ENCODE peak calls at places on chromosomes 5 and 9, in eight cellular contexts. One of them, this sample, is unnamed.

GRCh38 chr5:10366310-10367297 is 13.1 kb downstream of the MARCHF6 start:
- DNase-seq in heart left ventricle: no peak
- DNase-seq in WTC11: no peak
- DNase-seq in GM23338: no peak
- DNase-seq in psoas muscle: no peak
- DNase-seq in MM.1S: no peak
- DNase-seq in pancreas: no peak
- DNase-seq in endothelial cell: no peak
- DNase-seq in this sample: no peak

GRCh38 chr9:91185193-91185886 is 176.4 kb downstream of the AUH start:
- DNase-seq in heart left ventricle: no peak
- DNase-seq in WTC11: no peak
- DNase-seq in GM23338: no peak
- DNase-seq in psoas muscle: no peak
- DNase-seq in MM.1S: no peak
- DNase-seq in pancreas: no peak
- DNase-seq in endothelial cell: no peak
- DNase-seq in this sample: no peak

GRCh38 chr5:83471405-83472212 is at the start of gene VCAN:
- DNase-seq in heart left ventricle: peak
- DNase-seq in WTC11: peak
- DNase-seq in GM23338: peak
- DNase-seq in psoas muscle: peak
- DNase-seq in MM.1S: no peak
- DNase-seq in pancreas: peak
- DNase-seq in endothelial cell: peak
- DNase-seq in this sample: peak

GRCh38 chr9:129069128-129069824 is 11.6 kb upstream of the DOLPP1 start:
- DNase-seq in heart left ventricle: peak
- DNase-seq in WTC11: no peak
- DNase-seq in GM23338: no peak
- DNase-seq in psoas muscle: peak
- DNase-seq in MM.1S: no peak
- DNase-seq in pancreas: no peak
- DNase-seq in endothelial cell: no peak
- DNase-seq in this sample: no peak

GRCh38 chr9:7828344-7828743 is 28.8 kb upstream of the DMAC1 start:
- DNase-seq in heart left ventricle: no peak
- DNase-seq in WTC11: no peak
- DNase-seq in GM23338: no peak
- DNase-seq in psoas muscle: no peak
- DNase-seq in MM.1S: no peak
- DNase-seq in pancreas: no peak
- DNase-seq in endothelial cell: no peak
- DNase-seq in this sample: no peak

GRCh38 chr9:88258587-88258986 is 120.3 kb upstream of the SPATA31C2 start:
- DNase-seq in heart left ventricle: peak
- DNase-seq in WTC11: no peak
- DNase-seq in GM23338: no peak
- DNase-seq in psoas muscle: peak
- DNase-seq in MM.1S: no peak
- DNase-seq in pancreas: peak
- DNase-seq in endothelial cell: no peak
- DNase-seq in this sample: no peak

GRCh38 chr5:33401482-33402390 is 39.0 kb upstream of the TARS1 start:
- DNase-seq in heart left ventricle: no peak
- DNase-seq in WTC11: no peak
- DNase-seq in GM23338: no peak
- DNase-seq in psoas muscle: no peak
- DNase-seq in MM.1S: no peak
- DNase-seq in pancreas: no peak
- DNase-seq in endothelial cell: peak
- DNase-seq in this sample: no peak

GRCh38 chr9:78871452-78872331 is 574.8 kb downstream of the PSAT1 start:
- DNase-seq in heart left ventricle: no peak
- DNase-seq in WTC11: no peak
- DNase-seq in GM23338: no peak
- DNase-seq in psoas muscle: no peak
- DNase-seq in MM.1S: no peak
- DNase-seq in pancreas: no peak
- DNase-seq in endothelial cell: no peak
- DNase-seq in this sample: no peak

GRCh38 chr9:127884427-127884911 is 7.0 kb upstream of the AK1 start:
- DNase-seq in heart left ventricle: peak
- DNase-seq in WTC11: no peak
- DNase-seq in GM23338: no peak
- DNase-seq in psoas muscle: peak
- DNase-seq in MM.1S: no peak
- DNase-seq in pancreas: peak
- DNase-seq in endothelial cell: no peak
- DNase-seq in this sample: no peak

GRCh38 chr5:74092761-74093160 is 466.8 kb downstream of the ARHGEF28 start:
- DNase-seq in heart left ventricle: no peak
- DNase-seq in WTC11: no peak
- DNase-seq in GM23338: no peak
- DNase-seq in psoas muscle: no peak
- DNase-seq in MM.1S: no peak
- DNase-seq in pancreas: no peak
- DNase-seq in endothelial cell: no peak
- DNase-seq in this sample: no peak

GRCh38 chr9:35689601-35690446 is at the start of gene TPM2:
- DNase-seq in heart left ventricle: peak
- DNase-seq in WTC11: peak
- DNase-seq in GM23338: peak
- DNase-seq in psoas muscle: peak
- DNase-seq in MM.1S: no peak
- DNase-seq in pancreas: no peak
- DNase-seq in endothelial cell: peak
- DNase-seq in this sample: peak

GRCh38 chr9:34675874-34676273 is 13.4 kb upstream of the CCL27 start:
- DNase-seq in heart left ventricle: no peak
- DNase-seq in WTC11: no peak
- DNase-seq in GM23338: no peak
- DNase-seq in psoas muscle: no peak
- DNase-seq in MM.1S: no peak
- DNase-seq in pancreas: no peak
- DNase-seq in endothelial cell: no peak
- DNase-seq in this sample: no peak

GRCh38 chr9:124108216-124108615 is 96.6 kb downstream of the LHX2 start:
- DNase-seq in heart left ventricle: no peak
- DNase-seq in WTC11: no peak
- DNase-seq in GM23338: no peak
- DNase-seq in psoas muscle: no peak
- DNase-seq in MM.1S: no peak
- DNase-seq in pancreas: peak
- DNase-seq in endothelial cell: no peak
- DNase-seq in this sample: no peak

GRCh38 chr9:111566234-111566633 is 33.2 kb downstream of the PTGR1 start:
- DNase-seq in heart left ventricle: peak
- DNase-seq in WTC11: no peak
- DNase-seq in GM23338: no peak
- DNase-seq in psoas muscle: no peak
- DNase-seq in MM.1S: no peak
- DNase-seq in pancreas: no peak
- DNase-seq in endothelial cell: no peak
- DNase-seq in this sample: no peak

GRCh38 chr9:14692536-14692917 is 705 bp downstream of the ZDHHC21 start:
- DNase-seq in heart left ventricle: no peak
- DNase-seq in WTC11: no peak
- DNase-seq in GM23338: no peak
- DNase-seq in psoas muscle: no peak
- DNase-seq in MM.1S: no peak
- DNase-seq in pancreas: no peak
- DNase-seq in endothelial cell: no peak
- DNase-seq in this sample: no peak

GRCh38 chr9:14690986-14691730 is 2.1 kb downstream of the ZDHHC21 start:
- DNase-seq in heart left ventricle: no peak
- DNase-seq in WTC11: no peak
- DNase-seq in GM23338: no peak
- DNase-seq in psoas muscle: no peak
- DNase-seq in MM.1S: no peak
- DNase-seq in pancreas: no peak
- DNase-seq in endothelial cell: no peak
- DNase-seq in this sample: no peak

DNA sequence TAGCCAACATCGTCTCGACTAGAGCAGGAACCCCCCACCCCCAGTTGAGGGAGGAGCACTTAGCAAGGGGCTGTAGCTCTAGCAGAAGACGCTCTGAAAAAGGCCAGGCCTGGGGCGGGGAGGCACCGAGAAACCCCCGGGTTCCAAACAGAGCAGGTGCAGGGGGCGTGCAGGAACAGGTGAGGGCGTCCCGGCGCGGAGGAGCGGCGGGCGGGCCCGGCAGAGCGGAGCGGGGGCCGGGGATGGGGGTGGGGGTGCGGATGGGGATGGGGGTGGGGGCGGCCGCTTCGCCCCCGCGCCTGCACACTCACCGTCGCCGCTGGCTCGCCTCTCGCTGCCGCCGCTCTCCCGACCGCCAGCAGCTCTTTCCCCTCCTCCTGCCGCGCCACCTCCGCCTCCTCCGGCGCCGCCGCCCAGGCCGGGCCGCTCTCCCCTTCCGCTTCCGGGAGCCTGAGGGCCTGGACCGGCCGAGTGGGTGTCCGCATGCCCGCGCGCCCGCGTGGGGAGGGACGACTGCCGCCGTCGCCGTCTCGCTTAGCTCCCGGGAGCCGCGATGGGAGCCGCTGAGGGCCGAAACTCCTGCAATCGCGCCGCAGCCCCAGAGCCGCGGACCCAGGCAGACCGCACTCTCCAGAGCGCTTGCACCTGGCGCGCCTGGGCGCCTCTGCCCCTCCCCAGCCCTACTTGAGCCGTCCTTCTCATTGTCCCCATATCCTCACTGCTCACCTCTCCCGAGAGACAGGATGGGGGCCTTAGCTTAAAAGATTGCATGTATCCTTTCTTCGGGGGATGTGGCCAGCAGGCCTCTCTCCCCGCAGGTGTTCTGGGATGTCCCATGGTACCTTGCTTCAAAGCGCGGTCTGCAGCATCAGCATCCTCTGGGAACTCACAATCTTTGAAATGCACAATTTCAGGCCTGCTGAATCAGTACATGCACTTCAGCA is at the start of gene ZDHHC21:
- DNase-seq in heart left ventricle: peak
- DNase-seq in WTC11: peak
- DNase-seq in GM23338: peak
- DNase-seq in psoas muscle: peak
- DNase-seq in MM.1S: peak
- DNase-seq in pancreas: peak
- DNase-seq in endothelial cell: peak
- DNase-seq in this sample: peak
- TF ChIP-seq CTCF in heart left ventricle: no peak
- TF ChIP-seq CTCF in WTC11: no peak
- TF ChIP-seq CTCF in GM23338: no peak
- TF ChIP-seq CTCF in psoas muscle: no peak
- TF ChIP-seq CTCF in MM.1S: no peak
- TF ChIP-seq CTCF in pancreas: no peak
- TF ChIP-seq CTCF in endothelial cell: no peak
- TF ChIP-seq CTCF in this sample: no peak

GRCh38 chr5:75588666-75589065 is 22.6 kb upstream of the ANKDD1B start:
- DNase-seq in heart left ventricle: no peak
- DNase-seq in WTC11: no peak
- DNase-seq in GM23338: peak
- DNase-seq in psoas muscle: no peak
- DNase-seq in MM.1S: no peak
- DNase-seq in pancreas: no peak
- DNase-seq in endothelial cell: no peak
- DNase-seq in this sample: no peak

GRCh38 chr5:75584641-75585040 is 26.6 kb upstream of the ANKDD1B start:
- DNase-seq in heart left ventricle: no peak
- DNase-seq in WTC11: no peak
- DNase-seq in GM23338: no peak
- DNase-seq in psoas muscle: no peak
- DNase-seq in MM.1S: no peak
- DNase-seq in pancreas: no peak
- DNase-seq in endothelial cell: no peak
- DNase-seq in this sample: no peak
- TF ChIP-seq CTCF in heart left ventricle: no peak
- TF ChIP-seq CTCF in WTC11: no peak
- TF ChIP-seq CTCF in GM23338: peak
- TF ChIP-seq CTCF in psoas muscle: no peak
- TF ChIP-seq CTCF in MM.1S: no peak
- TF ChIP-seq CTCF in pancreas: no peak
- TF ChIP-seq CTCF in endothelial cell: no peak
- TF ChIP-seq CTCF in this sample: no peak

DNA sequence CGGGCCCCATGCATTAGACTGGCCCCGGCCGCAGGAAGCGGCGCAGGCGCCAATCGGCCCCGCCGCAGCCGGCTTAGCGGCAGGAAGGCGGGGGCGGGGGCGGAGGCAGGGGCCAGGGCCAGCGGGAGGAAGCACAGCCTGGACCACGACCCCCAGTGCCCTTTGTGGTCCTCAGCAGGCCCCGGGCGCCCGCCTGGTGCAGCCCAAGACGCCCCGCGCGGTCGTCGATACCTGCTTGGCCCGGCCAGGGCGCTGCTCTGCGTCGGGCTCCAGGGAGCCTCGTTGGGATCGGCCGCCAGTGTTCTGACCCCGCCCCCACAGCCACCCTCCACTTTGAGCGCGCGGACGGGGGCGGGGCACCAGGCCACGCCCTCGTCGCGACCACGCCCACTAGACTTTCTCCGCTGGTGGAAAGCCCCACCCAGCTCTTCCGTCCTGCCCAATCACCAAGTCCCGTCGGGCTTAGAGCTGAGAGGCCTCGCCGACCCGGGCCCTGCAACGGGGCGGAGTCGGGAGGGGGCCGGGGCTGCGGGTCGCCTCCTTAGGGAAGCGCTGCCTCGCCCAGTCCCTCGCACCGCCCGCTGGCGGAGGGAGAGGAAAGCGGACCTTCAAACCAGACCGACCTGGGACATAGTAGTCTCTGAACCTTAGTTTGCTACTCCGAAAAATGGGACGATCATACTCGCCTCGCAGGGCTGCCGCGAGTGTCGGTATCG is at the start of gene PDLIM7:
- DNase-seq in heart left ventricle: peak
- DNase-seq in WTC11: peak
- DNase-seq in GM23338: peak
- DNase-seq in psoas muscle: peak
- DNase-seq in MM.1S: peak
- DNase-seq in pancreas: peak
- DNase-seq in endothelial cell: peak
- DNase-seq in this sample: peak
- TF ChIP-seq CTCF in heart left ventricle: no peak
- TF ChIP-seq CTCF in WTC11: no peak
- TF ChIP-seq CTCF in GM23338: no peak
- TF ChIP-seq CTCF in psoas muscle: no peak
- TF ChIP-seq CTCF in MM.1S: no peak
- TF ChIP-seq CTCF in pancreas: no peak
- TF ChIP-seq CTCF in endothelial cell: peak
- TF ChIP-seq CTCF in this sample: no peak

DNA sequence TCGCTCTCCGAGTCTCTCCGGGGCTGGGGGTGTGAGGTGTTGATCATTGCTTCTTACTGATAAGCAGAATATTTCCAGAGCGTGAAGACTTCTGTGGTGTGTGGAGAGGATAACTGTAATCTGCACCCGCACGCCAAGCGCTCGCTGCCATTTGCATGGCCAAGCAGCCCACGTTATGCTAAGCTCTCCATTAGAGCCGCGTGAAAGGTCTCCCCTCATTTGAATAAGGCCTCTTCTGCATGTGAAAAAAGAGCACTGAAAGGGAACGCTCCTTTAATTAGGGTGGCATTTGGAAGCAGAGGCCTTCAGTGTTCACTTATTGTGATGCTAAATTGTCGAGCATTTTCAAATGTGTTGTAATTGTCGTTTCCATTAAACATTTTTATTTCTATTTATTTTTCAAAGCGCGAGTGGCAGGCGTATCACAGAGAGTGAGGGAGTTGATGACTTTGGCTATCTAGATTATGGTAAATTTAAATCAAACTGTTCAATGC is 163.6 kb upstream of the IRX2 start:
- DNase-seq in heart left ventricle: no peak
- DNase-seq in WTC11: peak
- DNase-seq in GM23338: peak
- DNase-seq in psoas muscle: no peak
- DNase-seq in MM.1S: no peak
- DNase-seq in pancreas: no peak
- DNase-seq in endothelial cell: no peak
- DNase-seq in this sample: no peak
- TF ChIP-seq CTCF in heart left ventricle: no peak
- TF ChIP-seq CTCF in WTC11: no peak
- TF ChIP-seq CTCF in GM23338: no peak
- TF ChIP-seq CTCF in psoas muscle: no peak
- TF ChIP-seq CTCF in MM.1S: no peak
- TF ChIP-seq CTCF in pancreas: no peak
- TF ChIP-seq CTCF in endothelial cell: no peak
- TF ChIP-seq CTCF in this sample: no peak